ENCODE peak calls at places on chromosome 2, in ten cellular contexts. One of them, this sample, is unnamed.

GRCh38 chr2:30272761-30273573 is 41.6 kb downstream of the LBH start:
- DNase-seq in breast epithelium: no peak
- DNase-seq in gastrocnemius medialis: no peak
- DNase-seq in tibial artery: no peak
- DNase-seq in neural progenitor cell: no peak
- DNase-seq in spleen: no peak
- DNase-seq in left ventricle myocardium inferior: no peak
- DNase-seq in thoracic aorta: no peak
- DNase-seq in fibroblast of lung: peak; percentile 43
- DNase-seq in Peyer's patch: no peak
- DNase-seq in this sample: no peak

GRCh38 chr2:173077506-173078177 is 2.0 kb downstream of the MAP3K20 start:
- DNase-seq in tibial artery: no peak
- DNase-seq in gastrocnemius medialis: no peak
- DNase-seq in left ventricle myocardium inferior: no peak
- DNase-seq in spleen: no peak
- DNase-seq in neural progenitor cell: no peak
- DNase-seq in thoracic aorta: no peak
- DNase-seq in fibroblast of lung: peak; percentile 90
- DNase-seq in breast epithelium: no peak
- DNase-seq in Peyer's patch: no peak
- DNase-seq in this sample: no peak

GRCh38 chr2:14632133-14632936 is at the start of gene LRATD1:
- DNase-seq in thoracic aorta: peak; percentile 51
- DNase-seq in neural progenitor cell: peak; percentile 98
- DNase-seq in gastrocnemius medialis: peak; percentile 53
- DNase-seq in breast epithelium: peak; percentile 89
- DNase-seq in tibial artery: peak; percentile 78
- DNase-seq in fibroblast of lung: peak; percentile 73
- DNase-seq in left ventricle myocardium inferior: peak; percentile 80
- DNase-seq in spleen: peak; percentile 73
- DNase-seq in Peyer's patch: peak; percentile 94
- DNase-seq in this sample: peak; percentile 93

GRCh38 chr2:167192833-167193232 is 304.6 kb downstream of the XIRP2 start:
- DNase-seq in neural progenitor cell: no peak
- DNase-seq in left ventricle myocardium inferior: no peak
- DNase-seq in Peyer's patch: no peak
- DNase-seq in gastrocnemius medialis: no peak
- DNase-seq in breast epithelium: no peak
- DNase-seq in tibial artery: no peak
- DNase-seq in thoracic aorta: no peak
- DNase-seq in spleen: no peak
- DNase-seq in fibroblast of lung: peak; percentile 91
- DNase-seq in this sample: no peak

GRCh38 chr2:73952499-73953446 is 26.1 kb downstream of the DGUOK start:
- DNase-seq in gastrocnemius medialis: peak; percentile 29
- DNase-seq in breast epithelium: no peak
- DNase-seq in tibial artery: no peak
- DNase-seq in fibroblast of lung: peak; percentile 64
- DNase-seq in left ventricle myocardium inferior: no peak
- DNase-seq in spleen: no peak
- DNase-seq in neural progenitor cell: no peak
- DNase-seq in Peyer's patch: no peak
- DNase-seq in thoracic aorta: no peak
- DNase-seq in this sample: no peak

GRCh38 chr2:181178823-181179412 is 198.5 kb downstream of the UBE2E3 start:
- DNase-seq in gastrocnemius medialis: no peak
- DNase-seq in spleen: no peak
- DNase-seq in Peyer's patch: peak; percentile 75
- DNase-seq in fibroblast of lung: no peak
- DNase-seq in neural progenitor cell: peak; percentile 48
- DNase-seq in left ventricle myocardium inferior: no peak
- DNase-seq in tibial artery: no peak
- DNase-seq in thoracic aorta: no peak
- DNase-seq in breast epithelium: no peak
- DNase-seq in this sample: no peak

GRCh38 chr2:68172990-68173715 is 15.5 kb downstream of the PNO1 start:
- DNase-seq in fibroblast of lung: no peak
- DNase-seq in neural progenitor cell: no peak
- DNase-seq in breast epithelium: no peak
- DNase-seq in Peyer's patch: no peak
- DNase-seq in gastrocnemius medialis: no peak
- DNase-seq in spleen: no peak
- DNase-seq in thoracic aorta: no peak
- DNase-seq in left ventricle myocardium inferior: no peak
- DNase-seq in tibial artery: no peak
- DNase-seq in this sample: no peak

GRCh38 chr2:178871536-178871935 is 64.3 kb upstream of the TTN start:
- DNase-seq in spleen: no peak
- DNase-seq in breast epithelium: no peak
- DNase-seq in gastrocnemius medialis: no peak
- DNase-seq in tibial artery: no peak
- DNase-seq in Peyer's patch: no peak
- DNase-seq in left ventricle myocardium inferior: no peak
- DNase-seq in neural progenitor cell: no peak
- DNase-seq in fibroblast of lung: no peak
- DNase-seq in thoracic aorta: no peak
- DNase-seq in this sample: no peak

GRCh38 chr2:27720004-27720551 is 51.4 kb upstream of the MRPL33 start:
- DNase-seq in left ventricle myocardium inferior: no peak
- DNase-seq in breast epithelium: no peak
- DNase-seq in gastrocnemius medialis: no peak
- DNase-seq in tibial artery: peak; percentile 91
- DNase-seq in thoracic aorta: peak; percentile 80
- DNase-seq in Peyer's patch: peak; percentile 58
- DNase-seq in neural progenitor cell: no peak
- DNase-seq in fibroblast of lung: peak; percentile 96
- DNase-seq in spleen: no peak
- DNase-seq in this sample: no peak

GRCh38 chr2:165428996-165429395 is 40.5 kb upstream of the CSRNP3 start:
- DNase-seq in thoracic aorta: no peak
- DNase-seq in neural progenitor cell: no peak
- DNase-seq in tibial artery: no peak
- DNase-seq in Peyer's patch: no peak
- DNase-seq in fibroblast of lung: no peak
- DNase-seq in spleen: no peak
- DNase-seq in left ventricle myocardium inferior: no peak
- DNase-seq in breast epithelium: no peak
- DNase-seq in gastrocnemius medialis: no peak
- DNase-seq in this sample: no peak

GRCh38 chr2:127362971-127363370 is 24.8 kb downstream of the MAP3K2 start:
- DNase-seq in left ventricle myocardium inferior: no peak
- DNase-seq in neural progenitor cell: no peak
- DNase-seq in tibial artery: no peak
- DNase-seq in gastrocnemius medialis: no peak
- DNase-seq in fibroblast of lung: peak; percentile 45
- DNase-seq in thoracic aorta: no peak
- DNase-seq in breast epithelium: no peak
- DNase-seq in Peyer's patch: no peak
- DNase-seq in spleen: no peak
- DNase-seq in this sample: no peak

GRCh38 chr2:205775091-205775876 is 93.0 kb downstream of the NRP2 start:
- DNase-seq in tibial artery: no peak
- DNase-seq in gastrocnemius medialis: no peak
- DNase-seq in thoracic aorta: no peak
- DNase-seq in breast epithelium: no peak
- DNase-seq in neural progenitor cell: peak; percentile 41
- DNase-seq in left ventricle myocardium inferior: no peak
- DNase-seq in fibroblast of lung: peak; percentile 92
- DNase-seq in Peyer's patch: no peak
- DNase-seq in spleen: no peak
- DNase-seq in this sample: no peak

GRCh38 chr2:96131152-96131817 is 7.0 kb downstream of the ASTL start:
- DNase-seq in fibroblast of lung: no peak
- DNase-seq in gastrocnemius medialis: no peak
- DNase-seq in neural progenitor cell: no peak
- DNase-seq in spleen: no peak
- DNase-seq in Peyer's patch: no peak
- DNase-seq in breast epithelium: no peak
- DNase-seq in tibial artery: no peak
- DNase-seq in left ventricle myocardium inferior: no peak
- DNase-seq in thoracic aorta: no peak
- DNase-seq in this sample: no peak

GRCh38 chr2:18987021-18987420 is 371.4 kb downstream of the OSR1 start:
- DNase-seq in breast epithelium: no peak
- DNase-seq in gastrocnemius medialis: no peak
- DNase-seq in thoracic aorta: no peak
- DNase-seq in Peyer's patch: no peak
- DNase-seq in fibroblast of lung: no peak
- DNase-seq in spleen: no peak
- DNase-seq in neural progenitor cell: no peak
- DNase-seq in left ventricle myocardium inferior: no peak
- DNase-seq in tibial artery: no peak
- DNase-seq in this sample: no peak

GRCh38 chr2:25851740-25852503 is 26.4 kb downstream of the ASXL2 start:
- DNase-seq in thoracic aorta: no peak
- DNase-seq in tibial artery: no peak
- DNase-seq in fibroblast of lung: peak; percentile 89
- DNase-seq in breast epithelium: no peak
- DNase-seq in Peyer's patch: no peak
- DNase-seq in gastrocnemius medialis: no peak
- DNase-seq in spleen: no peak
- DNase-seq in neural progenitor cell: peak; percentile 60
- DNase-seq in left ventricle myocardium inferior: no peak
- DNase-seq in this sample: peak; percentile 27

GRCh38 chr2:113887393-113887792 is 2.5 kb upstream of the ACTR3 start:
- DNase-seq in left ventricle myocardium inferior: no peak
- DNase-seq in spleen: no peak
- DNase-seq in tibial artery: no peak
- DNase-seq in thoracic aorta: no peak
- DNase-seq in neural progenitor cell: no peak
- DNase-seq in fibroblast of lung: no peak
- DNase-seq in breast epithelium: no peak
- DNase-seq in gastrocnemius medialis: no peak
- DNase-seq in Peyer's patch: no peak
- DNase-seq in this sample: no peak

GRCh38 chr2:231172020-231172419 is 26.4 kb upstream of the ARMC9 start:
- DNase-seq in gastrocnemius medialis: no peak
- DNase-seq in fibroblast of lung: no peak
- DNase-seq in Peyer's patch: no peak
- DNase-seq in spleen: no peak
- DNase-seq in breast epithelium: no peak
- DNase-seq in left ventricle myocardium inferior: no peak
- DNase-seq in tibial artery: no peak
- DNase-seq in thoracic aorta: no peak
- DNase-seq in neural progenitor cell: no peak
- DNase-seq in this sample: no peak

GRCh38 chr2:174121612-174122011 is 126.7 kb downstream of the OLA1 start:
- DNase-seq in gastrocnemius medialis: no peak
- DNase-seq in fibroblast of lung: no peak
- DNase-seq in spleen: no peak
- DNase-seq in left ventricle myocardium inferior: no peak
- DNase-seq in breast epithelium: no peak
- DNase-seq in tibial artery: no peak
- DNase-seq in Peyer's patch: no peak
- DNase-seq in neural progenitor cell: no peak
- DNase-seq in thoracic aorta: no peak
- DNase-seq in this sample: no peak
- H3K4me1 ChIP-seq in gastrocnemius medialis: no peaks in the 10 kb centered on the region
- H3K4me1 ChIP-seq in fibroblast of lung: peaks cover 12% of the 10 kb centered on the region
- H3K4me1 ChIP-seq in spleen: no peaks in the 10 kb centered on the region
- H3K4me1 ChIP-seq in left ventricle myocardium inferior: no peaks in the 10 kb centered on the region
- H3K4me1 ChIP-seq in breast epithelium: no peaks in the 10 kb centered on the region
- H3K4me1 ChIP-seq in tibial artery: no peaks in the 10 kb centered on the region
- H3K4me1 ChIP-seq in Peyer's patch: no peaks in the 10 kb centered on the region
- H3K4me1 ChIP-seq in neural progenitor cell: peaks cover 59% of the 10 kb centered on the region
- H3K4me1 ChIP-seq in thoracic aorta: no peaks in the 10 kb centered on the region
- H3K4me1 ChIP-seq in this sample: no peaks in the 10 kb centered on the region

GRCh38 chr2:89763581-89764485 is 1072.4 kb downstream of the RPIA start:
- DNase-seq in thoracic aorta: no peak
- DNase-seq in left ventricle myocardium inferior: peak; percentile 15
- DNase-seq in spleen: peak; percentile 75
- DNase-seq in Peyer's patch: peak; percentile 44
- DNase-seq in tibial artery: peak; percentile 62
- DNase-seq in breast epithelium: peak; percentile 49
- DNase-seq in neural progenitor cell: no peak
- DNase-seq in gastrocnemius medialis: no peak
- DNase-seq in fibroblast of lung: no peak
- DNase-seq in this sample: peak; percentile 54

GRCh38 chr2:89767581-89768435 is 1076.3 kb downstream of the RPIA start:
- DNase-seq in left ventricle myocardium inferior: peak; percentile 34
- DNase-seq in breast epithelium: peak; percentile 51
- DNase-seq in gastrocnemius medialis: no peak
- DNase-seq in Peyer's patch: peak; percentile 45
- DNase-seq in spleen: peak; percentile 73
- DNase-seq in thoracic aorta: no peak
- DNase-seq in tibial artery: no peak
- DNase-seq in neural progenitor cell: no peak
- DNase-seq in fibroblast of lung: no peak
- DNase-seq in this sample: peak; percentile 49

DNA sequence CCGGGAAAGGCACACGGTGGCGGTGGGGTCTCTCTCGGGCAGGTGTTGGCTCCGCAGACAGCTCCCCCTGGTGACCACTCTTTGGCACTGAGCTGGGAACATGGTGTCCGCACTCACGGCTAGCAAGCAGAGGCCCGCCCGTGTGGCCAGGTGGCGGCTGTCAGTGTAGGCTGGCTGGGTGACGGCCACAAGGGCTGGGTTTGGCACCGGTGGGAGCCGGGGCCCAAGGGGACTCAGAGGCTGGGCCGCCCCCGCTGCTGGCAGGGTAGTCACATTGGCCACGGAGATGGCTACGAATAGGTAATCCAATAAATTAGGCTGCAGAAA is 1071.7 kb downstream of the RPIA start:
- DNase-seq in spleen: peak; percentile 75
- DNase-seq in thoracic aorta: no peak
- DNase-seq in breast epithelium: no peak
- DNase-seq in tibial artery: peak; percentile 63
- DNase-seq in fibroblast of lung: no peak
- DNase-seq in gastrocnemius medialis: no peak
- DNase-seq in left ventricle myocardium inferior: no peak
- DNase-seq in neural progenitor cell: no peak
- DNase-seq in Peyer's patch: no peak
- DNase-seq in this sample: peak; percentile 52
- TF ChIP-seq CTCF in spleen: no peak
- TF ChIP-seq CTCF in thoracic aorta: no peak
- TF ChIP-seq CTCF in breast epithelium: no peak
- TF ChIP-seq CTCF in tibial artery: no peak
- TF ChIP-seq CTCF in fibroblast of lung: no peak
- TF ChIP-seq CTCF in gastrocnemius medialis: no peak
- TF ChIP-seq CTCF in left ventricle myocardium inferior: no peak
- TF ChIP-seq CTCF in neural progenitor cell: no peak
- TF ChIP-seq CTCF in Peyer's patch: no peak
- TF ChIP-seq CTCF in this sample: no peak

GRCh38 chr2:133732982-133733670 is 164.9 kb upstream of the NCKAP5 start:
- DNase-seq in breast epithelium: no peak
- DNase-seq in neural progenitor cell: no peak
- DNase-seq in Peyer's patch: no peak
- DNase-seq in spleen: no peak
- DNase-seq in gastrocnemius medialis: no peak
- DNase-seq in left ventricle myocardium inferior: no peak
- DNase-seq in thoracic aorta: no peak
- DNase-seq in fibroblast of lung: no peak
- DNase-seq in tibial artery: no peak
- DNase-seq in this sample: no peak
- H3K27ac ChIP-seq in breast epithelium: no peak overlapping the region
- H3K27ac ChIP-seq in neural progenitor cell: no peak overlapping the region
- H3K27ac ChIP-seq in Peyer's patch: no peak overlapping the region
- H3K27ac ChIP-seq in spleen: no peak overlapping the region
- H3K27ac ChIP-seq in gastrocnemius medialis: no peak overlapping the region
- H3K27ac ChIP-seq in left ventricle myocardium inferior: no peak overlapping the region
- H3K27ac ChIP-seq in thoracic aorta: no peak overlapping the region
- H3K27ac ChIP-seq in fibroblast of lung: no peak overlapping the region
- H3K27ac ChIP-seq in tibial artery: no peak overlapping the region
- H3K27ac ChIP-seq in this sample: no peak overlapping the region

GRCh38 chr2:46984034-46984433 is 68.4 kb upstream of the MCFD2 start:
- DNase-seq in spleen: peak; percentile 85
- DNase-seq in fibroblast of lung: no peak
- DNase-seq in breast epithelium: no peak
- DNase-seq in Peyer's patch: peak; percentile 77
- DNase-seq in thoracic aorta: no peak
- DNase-seq in tibial artery: no peak
- DNase-seq in left ventricle myocardium inferior: no peak
- DNase-seq in neural progenitor cell: no peak
- DNase-seq in gastrocnemius medialis: no peak
- DNase-seq in this sample: no peak
- H3K4me1 ChIP-seq in spleen: peaks cover 100% of the 10 kb centered on the region
- H3K4me1 ChIP-seq in fibroblast of lung: peaks cover 41% of the 10 kb centered on the region
- H3K4me1 ChIP-seq in breast epithelium: peaks cover 46% of the 10 kb centered on the region
- H3K4me1 ChIP-seq in Peyer's patch: peaks cover 51% of the 10 kb centered on the region
- H3K4me1 ChIP-seq in thoracic aorta: peaks cover 66% of the 10 kb centered on the region
- H3K4me1 ChIP-seq in tibial artery: peaks cover 55% of the 10 kb centered on the region
- H3K4me1 ChIP-seq in left ventricle myocardium inferior: peaks cover 80% of the 10 kb centered on the region
- H3K4me1 ChIP-seq in neural progenitor cell: peaks cover 28% of the 10 kb centered on the region
- H3K4me1 ChIP-seq in gastrocnemius medialis: peaks cover 40% of the 10 kb centered on the region
- H3K4me1 ChIP-seq in this sample: peaks cover 14% of the 10 kb centered on the region

This sample was measured in right lobe of liver.